ENCODE peak calls at places on chromosomes 3 and 15, in four cellular contexts. O, F, A and V are unnamed samples. For H3K4me1 and H3K27me3, the result is how much of the 10 kb centered on the place peaks cover.

GRCh38 chr3:36372534-36372935 is 7.8 kb upstream of the STAC start:
- DNase-seq in O (no peak), F (no peak), A (peak), V (no peak)

GRCh38 chr3:157156844-157157635 is 2.9 kb downstream of the CCNL1 start:
- DNase-seq in F (no peak), A (peak), O (no peak), V (no peak)

GRCh38 chr3:125017406-125017805 is 38.4 kb downstream of the HEG1 start:
- DNase-seq in F (no peak), A (no peak), O (no peak), V (no peak)

GRCh38 chr3:138963161-138963560 is 16.1 kb downstream of the FOXL2NB start:
- DNase-seq in F (no peak), O (no peak), A (no peak), V (no peak)

GRCh38 chr3:127136024-127136600 is 56.8 kb upstream of the PRR23E start:
- DNase-seq in A (no peak), F (no peak), O (no peak), V (no peak)

GRCh38 chr3:190092250-190092649 is 28.4 kb downstream of the P3H2 start:
- DNase-seq in F (no peak), A (peak), O (no peak), V (no peak)

GRCh38 chr15:91271565-91272153 is 171.6 kb downstream of the SV2B start:
- DNase-seq in A (peak), O (peak), F (peak), V (peak)

GRCh38 chr3:4290272-4290893 is 12.8 kb upstream of the SETMAR start:
- DNase-seq in O (peak), F (peak), A (peak), V (no peak)

GRCh38 chr15:62989366-62990055 is 53.0 kb upstream of the TPM1 start:
- DNase-seq in A (peak), O (no peak), F (no peak), V (no peak)

GRCh38 chr15:59250249-59250648 is 43.6 kb downstream of the LDHAL6B start:
- DNase-seq in A (no peak), F (no peak), O (no peak), V (no peak)

GRCh38 chr15:62904511-62904910 is 138.0 kb upstream of the TPM1 start:
- DNase-seq in F (no peak), A (no peak), O (no peak), V (no peak)

GRCh38 chr3:136262559-136262958 is 12.4 kb downstream of the PCCB start:
- DNase-seq in O (no peak), F (no peak), A (no peak), V (no peak)

GRCh38 chr3:58260261-58260731 is 22.7 kb downstream of the ABHD6 start:
- DNase-seq in F (no peak), A (peak), O (no peak), V (no peak)

GRCh38 chr3:65252266-65252665 is 564.5 kb upstream of the ADAMTS9 start:
- DNase-seq in F (no peak), A (peak), O (no peak), V (no peak)

GRCh38 chr3:28850186-28850585 is 430.7 kb upstream of the RBMS3 start:
- DNase-seq in O (no peak), A (peak), F (no peak), V (no peak)

GRCh38 chr3:172129868-172130751 is 90.7 kb downstream of the FNDC3B start:
- DNase-seq in A (peak), F (peak), O (peak), V (peak)

GRCh38 chr15:66701422-66702034 is 508 bp upstream of the SMAD6 start:
- DNase-seq in A (peak), O (no peak), F (peak), V (peak)

GRCh38 chr3:52429031-52429430 is 15.9 kb downstream of the SEMA3G start:
- DNase-seq in F (no peak), A (no peak), O (no peak), V (peak)

GRCh38 chr3:122907471-122907870 is 112.6 kb downstream of the SLC49A4 start:
- DNase-seq in A (no peak), F (no peak), O (no peak), V (no peak)

GRCh38 chr3:182233957-182234356 is 522.2 kb downstream of the SOX2 start:
- DNase-seq in A (no peak), O (no peak), F (no peak), V (no peak)

GRCh38 chr3:189572249-189572648 is 58.9 kb upstream of the TP63 start:
- DNase-seq in A (peak), F (no peak), O (no peak), V (no peak)

GRCh38 chr3:135240426-135240825 is 445.4 kb downstream of the EPHB1 start:
- DNase-seq in A (no peak), F (no peak), O (no peak), V (no peak)

GRCh38 chr3:155084567-155084966 is 4.4 kb downstream of the MME start:
- DNase-seq in O (no peak), F (no peak), A (no peak), V (no peak)

GRCh38 chr3:198070871-198071270 is 110.9 kb downstream of the LMLN start:
- DNase-seq in A (no peak), F (no peak), O (no peak), V (no peak)

GRCh38 chr15:57857871-57858270 is 151.4 kb downstream of the POLR2M start:
- DNase-seq in F (no peak), A (no peak), O (no peak), V (no peak)

GRCh38 chr3:101810023-101810415 is 31.0 kb downstream of the NXPE3 start:
- DNase-seq in O (no peak), A (no peak), F (no peak), V (no peak)

GRCh38 chr3:109597438-109597837 is 260.1 kb upstream of the DPPA4 start:
- DNase-seq in F (no peak), A (no peak), O (no peak), V (no peak)

GRCh38 chr3:112647122-112647521 is 6.2 kb upstream of the CCDC80 start:
- DNase-seq in F (no peak), O (no peak), A (peak), V (peak)

GRCh38 chr15:42727740-42728355 is 9.1 kb downstream of the CDAN1 start:
- DNase-seq in F (no peak), O (no peak), A (no peak), V (no peak)

GRCh38 chr3:10771486-10772225 is 44.4 kb upstream of the SLC6A11 start:
- DNase-seq in O (no peak), F (no peak), A (no peak), V (no peak)

GRCh38 chr15:98952381-98952803 is 55.2 kb downstream of the PGPEP1L start:
- DNase-seq in A (peak), O (peak), F (no peak), V (no peak)

GRCh38 chr3:25021816-25022215 is 406.2 kb upstream of the RARB start:
- DNase-seq in F (no peak), A (peak), O (no peak), V (peak)

GRCh38 chr15:73240864-73241499 is 127.8 kb downstream of the HCN4 start:
- DNase-seq in F (peak), A (peak), O (peak), V (peak)

GRCh38 chr15:73237910-73238309 is 130.8 kb downstream of the HCN4 start:
- DNase-seq in F (no peak), O (no peak), A (no peak), V (no peak)

GRCh38 chr15:73244333-73244732 is 124.4 kb downstream of the HCN4 start:
- DNase-seq in O (no peak), F (no peak), A (no peak), V (no peak)

DNA sequence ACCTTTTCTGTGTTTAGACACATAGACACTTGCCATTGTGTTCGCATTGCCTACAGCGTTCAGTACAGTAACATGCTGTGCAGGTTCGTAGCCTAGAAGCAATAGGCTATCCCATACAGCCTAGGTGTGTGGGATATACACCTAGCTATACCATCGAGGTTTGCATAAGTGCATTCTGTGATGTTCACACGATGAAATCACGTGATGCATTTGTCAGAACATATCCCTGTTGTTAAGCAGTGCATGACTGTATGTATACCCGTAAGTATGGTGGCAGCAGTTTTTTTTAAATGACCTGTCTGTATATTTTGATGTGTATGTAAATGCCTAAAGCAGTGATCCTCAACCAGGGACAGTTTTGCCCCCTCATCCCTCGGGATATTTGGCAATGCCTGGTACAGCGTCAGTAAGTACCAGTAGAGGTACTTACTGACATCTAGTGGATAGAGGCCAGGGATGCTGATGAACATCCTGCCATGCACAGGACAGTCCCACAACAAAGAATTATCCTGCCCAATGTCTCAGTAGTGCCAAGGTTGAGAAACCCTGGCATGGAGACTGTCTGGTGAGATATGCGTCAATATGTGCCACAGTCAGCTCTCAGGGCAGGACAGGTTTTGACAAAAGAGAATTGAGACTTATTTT is 129.1 kb downstream of the HCN4 start:
- DNase-seq in F (no peak), A (no peak), O (no peak), V (no peak)
- TF ChIP-seq CTCF in F (peak), A (no peak), O (no peak), V (peak)

GRCh38 chr3:12638105-12638504 is 25.8 kb downstream of the RAF1 start:
- DNase-seq in O (no peak), F (no peak), A (peak), V (no peak)
- H3K4me1 ChIP-seq in O (under half), F (under half), A (under half), V (under half)

GRCh38 chr15:45116482-45117326 is 2.6 kb downstream of the DUOXA2 start:
- DNase-seq in F (no peak), O (no peak), A (no peak), V (no peak)
- H3K27me3 ChIP-seq in F (under half), O (under half), A (half or more), V (under half)

DNA sequence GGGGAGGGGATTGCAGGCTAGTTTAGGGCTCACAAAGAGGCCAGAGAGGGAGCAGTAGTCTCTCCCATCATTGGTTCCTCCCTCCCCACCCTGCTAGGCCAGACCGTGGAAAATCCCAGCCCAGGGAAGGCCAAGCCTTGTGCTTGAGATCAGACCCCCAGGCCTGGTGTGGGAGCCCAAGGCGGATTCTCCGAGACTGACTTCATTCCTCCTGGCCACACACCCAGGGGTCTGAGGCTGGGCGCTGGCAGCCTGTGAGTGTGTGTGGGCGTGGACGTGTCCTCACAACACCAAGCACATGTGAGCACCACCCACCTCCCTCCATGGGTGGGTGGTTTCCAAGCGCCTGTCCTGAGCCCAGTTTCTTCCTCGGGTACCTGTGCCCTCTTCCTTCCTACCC is 4.1 kb downstream of the LOXL1 start:
- DNase-seq in O (no peak), F (no peak), A (peak), V (no peak)
- TF ChIP-seq CTCF in O (no peak), F (no peak), A (no peak), V (no peak)

DNA sequence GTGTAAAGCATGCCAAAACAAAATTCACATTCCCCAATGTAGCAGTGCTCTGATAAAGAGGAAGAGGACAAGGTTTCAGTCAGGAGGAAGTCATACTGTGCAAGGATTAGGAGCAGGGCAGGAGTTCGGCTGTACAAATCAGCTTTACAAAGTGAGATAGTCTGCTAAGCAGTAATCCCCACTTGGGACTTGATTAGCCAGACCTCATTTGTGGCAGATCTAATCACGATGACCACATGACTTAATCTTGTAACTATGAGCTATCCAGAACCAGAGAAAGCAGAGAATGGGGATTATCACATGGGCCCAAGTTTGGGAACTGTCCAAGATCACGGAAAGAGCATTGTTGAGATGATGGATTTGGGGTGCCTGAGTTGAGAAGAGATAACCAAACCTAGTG is 7.8 kb downstream of the DCBLD2 start:
- DNase-seq in O (no peak), F (no peak), A (peak), V (no peak)
- H3K4me1 ChIP-seq in O (under half), F (under half), A (under half), V (under half)

GRCh38 chr3:194387276-194387675 is 11.8 kb downstream of the GP5 start:
- DNase-seq in A (no peak), O (no peak), F (peak), V (no peak)

GRCh38 chr3:194390835-194391234 is 8.2 kb downstream of the GP5 start:
- DNase-seq in F (no peak), O (no peak), A (no peak), V (no peak)

GRCh38 chr3:194386610-194387009 is 12.5 kb downstream of the GP5 start:
- DNase-seq in A (no peak), O (no peak), F (no peak), V (no peak)

GRCh38 chr3:194387926-194388418 is 11.1 kb downstream of the GP5 start:
- DNase-seq in F (peak), O (no peak), A (no peak), V (no peak)

GRCh38 chr3:194389269-194389668 is 9.8 kb downstream of the GP5 start:
- DNase-seq in A (no peak), O (no peak), F (peak), V (no peak)
- H3K27me3 ChIP-seq in A (under half), O (under half), F (under half), V (under half)

DNA sequence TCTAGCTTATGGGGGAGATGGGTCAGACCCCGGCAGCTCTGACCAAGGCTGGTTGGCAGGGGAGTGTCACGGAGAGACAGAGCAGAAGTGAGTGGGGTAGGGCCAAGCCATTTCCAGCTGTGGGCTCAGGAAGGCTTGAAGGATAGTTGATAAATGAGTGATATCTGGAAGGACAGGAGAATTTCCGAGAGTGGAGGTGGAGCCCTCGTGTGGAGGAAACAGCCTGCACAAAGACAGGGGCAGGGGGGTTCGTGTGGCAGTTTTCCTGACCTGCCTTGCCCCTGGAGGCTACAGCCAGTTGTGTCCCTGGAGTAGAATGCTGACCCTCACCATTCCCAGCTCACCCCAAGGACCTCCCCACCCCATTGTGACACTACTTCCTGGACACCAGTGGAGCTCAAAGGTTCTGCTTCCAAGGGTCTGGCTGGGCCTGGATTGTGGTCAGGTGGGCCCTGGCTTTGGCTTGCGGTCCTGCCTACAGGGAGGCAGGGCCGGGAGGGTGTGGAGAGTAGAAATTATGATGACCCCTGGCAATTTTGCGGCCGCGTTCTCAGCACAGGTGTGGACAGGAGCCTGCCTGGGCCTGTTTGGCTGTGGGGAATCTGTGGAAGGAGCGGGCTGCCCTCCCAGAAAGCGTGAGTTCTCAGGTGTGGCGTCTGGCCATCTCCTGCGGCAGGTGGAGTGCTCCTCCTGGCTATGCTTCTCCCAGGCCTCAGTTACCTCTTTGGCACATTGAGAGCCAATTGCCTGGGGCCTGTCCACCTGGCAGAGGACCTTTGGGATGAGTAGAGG is at the start of gene SLC22A14:
- DNase-seq in F (no peak), A (no peak), O (no peak), V (no peak)
- TF ChIP-seq CTCF in F (no peak), A (no peak), O (no peak), V (no peak)

GRCh38 chr15:64846246-64846645 is 4.5 kb downstream of the PLEKHO2 start:
- DNase-seq in F (no peak), O (no peak), A (no peak), V (no peak)

GRCh38 chr15:64847876-64848716 is 6.4 kb downstream of the PLEKHO2 start:
- DNase-seq in O (no peak), A (no peak), F (no peak), V (no peak)

GRCh38 chr15:64845826-64846225 is 4.1 kb downstream of the PLEKHO2 start:
- DNase-seq in A (no peak), O (no peak), F (no peak), V (no peak)

GRCh38 chr15:64847448-64847847 is 5.7 kb downstream of the PLEKHO2 start:
- DNase-seq in F (no peak), O (no peak), A (no peak), V (no peak)

DNA sequence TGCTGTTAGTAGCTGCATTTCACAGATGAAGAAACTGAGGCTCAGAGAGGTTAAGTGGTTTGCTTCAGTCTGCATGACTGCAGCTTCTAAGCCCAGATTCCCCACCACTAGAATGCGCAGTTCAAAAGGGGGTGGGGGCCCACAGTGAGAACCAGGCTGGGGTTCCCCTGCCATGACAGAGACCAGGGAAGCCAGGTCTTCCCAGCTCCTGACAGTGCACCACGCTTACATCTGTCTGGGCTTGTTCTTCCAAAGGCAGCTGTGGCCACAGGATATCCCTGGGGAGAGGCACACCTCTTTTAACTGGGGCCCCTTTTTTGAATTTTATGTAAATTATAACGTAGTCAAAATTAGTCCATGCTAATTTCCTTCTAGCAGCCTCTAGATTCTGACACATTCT is 5.3 kb downstream of the PLEKHO2 start:
- DNase-seq in O (no peak), F (no peak), A (no peak), V (no peak)
- H3K4me1 ChIP-seq in O (under half), F (under half), A (under half), V (under half)

GRCh38 chr15:74124196-74124595 is 6.2 kb upstream of the ISLR2 start:
- DNase-seq in F (no peak), A (no peak), O (no peak), V (no peak)
- H3K27me3 ChIP-seq in F (under half), A (half or more), O (under half), V (under half)

GRCh38 chr3:14915636-14916222 is 31.7 kb upstream of the NR2C2 start:
- DNase-seq in O (no peak), F (no peak), A (no peak), V (no peak)
- TF ChIP-seq CTCF in O (no peak), F (peak), A (peak), V (no peak)